ENCODE peak calls at places on chromosomes 6 and 20, in six cellular contexts. G is head of caudate nucleus, S is NCI-H1436, B is mammary epithelial cell, U is mucosa of gallbladder, Z is GM23248. N is an unnamed sample.
A peak's percentile ranks its signal among the peaks of the same experiment; 100 is the strongest.

GRCh38 chr20:5807431-5807830 is 57.2 kb downstream of the SHLD1 start:
- DNase-seq in G (no peak), S (no peak), B (no peak), U (no peak), Z (no peak), N (no peak)

GRCh38 chr6:143967861-143968498 is 40.1 kb downstream of the PLAGL1 start:
- DNase-seq in G (no peak), S (no peak), B (no peak), U (no peak), Z (peak; percentile 26), N (no peak)

GRCh38 chr6:167034056-167034455 is 34.9 kb downstream of the CEP43 start:
- DNase-seq in G (no peak), S (no peak), B (no peak), U (no peak), Z (no peak), N (no peak)

GRCh38 chr6:82144852-82145332 is 102.7 kb downstream of the IBTK start:
- DNase-seq in G (no peak), S (peak; percentile 26), B (peak; percentile 94), U (peak; percentile 70), Z (peak; percentile 91), N (no peak)

GRCh38 chr6:27684264-27685211 is 211.6 kb upstream of the ZNF184 start:
- DNase-seq in G (peak; percentile 61), S (peak; percentile 67), B (peak; percentile 92), U (no peak), Z (peak; percentile 81), N (peak; percentile 59)

GRCh38 chr6:157760589-157761330 is 62.3 kb upstream of the SNX9 start:
- DNase-seq in G (no peak), S (no peak), B (peak; percentile 79), U (no peak), Z (peak; percentile 90), N (no peak)

GRCh38 chr20:25017257-25017803 is 24.8 kb upstream of the APMAP start:
- DNase-seq in G (no peak), S (no peak), B (peak; percentile 87), U (peak; percentile 93), Z (no peak), N (no peak)

GRCh38 chr6:107658920-107659879 is 164.9 kb downstream of the SCML4 start:
- DNase-seq in G (no peak), S (peak; percentile 8), B (no peak), U (no peak), Z (no peak), N (no peak)

GRCh38 chr20:63128367-63128766 is 87.6 kb downstream of the YTHDF1 start:
- DNase-seq in G (no peak), S (no peak), B (no peak), U (no peak), Z (no peak), N (peak; percentile 30)

GRCh38 chr6:16403831-16404230 is 165.4 kb downstream of the GMPR start:
- DNase-seq in G (no peak), S (no peak), B (no peak), U (no peak), Z (peak; percentile 55), N (no peak)

GRCh38 chr20:25044660-25045342 is 13.1 kb downstream of the ACSS1 start:
- DNase-seq in G (peak; percentile 55), S (no peak), B (no peak), U (no peak), Z (no peak), N (no peak)

GRCh38 chr20:38178065-38178471 is 13.0 kb upstream of the TGM2 start:
- DNase-seq in G (no peak), S (no peak), B (no peak), U (no peak), Z (peak; percentile 43), N (no peak)

GRCh38 chr6:118285791-118286190 is 262.3 kb upstream of the PLN start:
- DNase-seq in G (no peak), S (no peak), B (no peak), U (no peak), Z (no peak), N (no peak)

GRCh38 chr6:80520195-80520594 is 413.7 kb downstream of the BCKDHB start:
- DNase-seq in G (no peak), S (no peak), B (peak; percentile 21), U (no peak), Z (peak; percentile 61), N (no peak)

GRCh38 chr6:151065027-151065815 is 174.5 kb upstream of the AKAP12 start:
- DNase-seq in G (no peak), S (no peak), B (peak; percentile 6), U (no peak), Z (no peak), N (no peak)

GRCh38 chr6:5379647-5380242 is 118.4 kb downstream of the FARS2 start:
- DNase-seq in G (no peak), S (no peak), B (no peak), U (no peak), Z (peak; percentile 62), N (peak; percentile 53)

GRCh38 chr6:28002181-28002580 is 45.1 kb downstream of the OR2B6 start:
- DNase-seq in G (no peak), S (no peak), B (no peak), U (no peak), Z (no peak), N (no peak)

GRCh38 chr20:38892091-38892981 is 33.9 kb upstream of the FAM83D start:
- DNase-seq in G (no peak), S (no peak), B (no peak), U (no peak), Z (no peak), N (no peak)